ENCODE peak calls at places on chromosomes 13 and 19, in eight cellular contexts. One of them, this sample, is unnamed.

GRCh38 chr13:99657848-99658265 is 156.6 kb downstream of the TM9SF2 start:
- DNase-seq in AG09319: no peak
- DNase-seq in activated B cell treated with CpG ODN at 0.5 μM for 24 hours: peak
- DNase-seq in activated T-helper 1 cell treated with anti-CD3 and anti-CD28 coated beads, Interleukin-2, amount 50 U/mL, for 16 hours: peak
- DNase-seq in NCI-H2081 treated with DMSO at 0.1 percent for 48 hours: no peak
- DNase-seq in neuronal stem cell: no peak
- DNase-seq in HTR-8/SVneo: no peak
- DNase-seq in keratinocyte: no peak
- DNase-seq in this sample: peak

GRCh38 chr19:8069116-8069973 is 16.8 kb downstream of the CCL25 start:
- DNase-seq in AG09319: no peak
- DNase-seq in activated B cell treated with CpG ODN at 0.5 μM for 24 hours: no peak
- DNase-seq in activated T-helper 1 cell treated with anti-CD3 and anti-CD28 coated beads, Interleukin-2, amount 50 U/mL, for 16 hours: no peak
- DNase-seq in NCI-H2081 treated with DMSO at 0.1 percent for 48 hours: no peak
- DNase-seq in neuronal stem cell: no peak
- DNase-seq in HTR-8/SVneo: no peak
- DNase-seq in keratinocyte: no peak
- DNase-seq in this sample: no peak

GRCh38 chr13:40517486-40518311 is 148.7 kb downstream of the FOXO1 start:
- DNase-seq in AG09319: no peak
- DNase-seq in activated B cell treated with CpG ODN at 0.5 μM for 24 hours: no peak
- DNase-seq in activated T-helper 1 cell treated with anti-CD3 and anti-CD28 coated beads, Interleukin-2, amount 50 U/mL, for 16 hours: no peak
- DNase-seq in NCI-H2081 treated with DMSO at 0.1 percent for 48 hours: no peak
- DNase-seq in neuronal stem cell: no peak
- DNase-seq in HTR-8/SVneo: no peak
- DNase-seq in keratinocyte: no peak
- DNase-seq in this sample: peak

GRCh38 chr19:49528211-49528771 is 488 bp downstream of the RCN3 start:
- DNase-seq in AG09319: no peak
- DNase-seq in activated B cell treated with CpG ODN at 0.5 μM for 24 hours: no peak
- DNase-seq in activated T-helper 1 cell treated with anti-CD3 and anti-CD28 coated beads, Interleukin-2, amount 50 U/mL, for 16 hours: no peak
- DNase-seq in NCI-H2081 treated with DMSO at 0.1 percent for 48 hours: no peak
- DNase-seq in neuronal stem cell: no peak
- DNase-seq in HTR-8/SVneo: no peak
- DNase-seq in keratinocyte: no peak
- DNase-seq in this sample: no peak

GRCh38 chr19:21902596-21902995 is 66.6 kb upstream of the ZNF43 start:
- DNase-seq in AG09319: no peak
- DNase-seq in activated B cell treated with CpG ODN at 0.5 μM for 24 hours: no peak
- DNase-seq in activated T-helper 1 cell treated with anti-CD3 and anti-CD28 coated beads, Interleukin-2, amount 50 U/mL, for 16 hours: no peak
- DNase-seq in NCI-H2081 treated with DMSO at 0.1 percent for 48 hours: no peak
- DNase-seq in neuronal stem cell: no peak
- DNase-seq in HTR-8/SVneo: no peak
- DNase-seq in keratinocyte: no peak
- DNase-seq in this sample: no peak

GRCh38 chr19:4369888-4370260 is 26.5 kb downstream of the MPND start:
- DNase-seq in AG09319: no peak
- DNase-seq in activated B cell treated with CpG ODN at 0.5 μM for 24 hours: peak
- DNase-seq in activated T-helper 1 cell treated with anti-CD3 and anti-CD28 coated beads, Interleukin-2, amount 50 U/mL, for 16 hours: peak
- DNase-seq in NCI-H2081 treated with DMSO at 0.1 percent for 48 hours: no peak
- DNase-seq in neuronal stem cell: no peak
- DNase-seq in HTR-8/SVneo: no peak
- DNase-seq in keratinocyte: no peak
- DNase-seq in this sample: peak

GRCh38 chr19:16001481-16002312 is 52.9 kb downstream of the OR10H4 start:
- DNase-seq in AG09319: peak
- DNase-seq in activated B cell treated with CpG ODN at 0.5 μM for 24 hours: no peak
- DNase-seq in activated T-helper 1 cell treated with anti-CD3 and anti-CD28 coated beads, Interleukin-2, amount 50 U/mL, for 16 hours: no peak
- DNase-seq in NCI-H2081 treated with DMSO at 0.1 percent for 48 hours: no peak
- DNase-seq in neuronal stem cell: no peak
- DNase-seq in HTR-8/SVneo: peak
- DNase-seq in keratinocyte: no peak
- DNase-seq in this sample: peak

GRCh38 chr19:13260883-13261653 is 110.9 kb downstream of the IER2 start:
- DNase-seq in AG09319: peak
- DNase-seq in activated B cell treated with CpG ODN at 0.5 μM for 24 hours: peak
- DNase-seq in activated T-helper 1 cell treated with anti-CD3 and anti-CD28 coated beads, Interleukin-2, amount 50 U/mL, for 16 hours: no peak
- DNase-seq in NCI-H2081 treated with DMSO at 0.1 percent for 48 hours: no peak
- DNase-seq in neuronal stem cell: no peak
- DNase-seq in HTR-8/SVneo: peak
- DNase-seq in keratinocyte: peak
- DNase-seq in this sample: no peak